ENCODE peak calls at places on chromosomes 3 and 15, in four cellular contexts. Q is HepG2, Z is GM12878, P is H1. N is an unnamed sample.

GRCh38 chr3:50250514-50250913 is 14.5 kb downstream of the GNAI2 start:
- DNase-seq in P (no peak), Q (no peak), Z (no peak), N (no peak)

GRCh38 chr15:83695901-83696425 is 42.0 kb downstream of the ADAMTSL3 start:
- DNase-seq in Z (no peak), P (no peak), Q (no peak), N (no peak)

GRCh38 chr3:179666436-179667035 is 13.7 kb downstream of the USP13 start:
- DNase-seq in Q (no peak), Z (no peak), P (no peak), N (no peak)

GRCh38 chr3:136778865-136779264 is 26.7 kb upstream of the STAG1 start:
- DNase-seq in Z (no peak), P (no peak), Q (no peak), N (no peak)

GRCh38 chr3:181901626-181902025 is 189.9 kb downstream of the SOX2 start:
- DNase-seq in Q (no peak), P (no peak), Z (no peak), N (no peak)

GRCh38 chr3:158471639-158472294 is 99.2 kb upstream of the MLF1 start:
- DNase-seq in Z (no peak), Q (peak; percentile 42), P (no peak), N (no peak)

GRCh38 chr3:57855943-57856342 is 99.8 kb downstream of the SLMAP start:
- DNase-seq in Q (no peak), P (no peak), Z (no peak), N (no peak)

GRCh38 chr3:8416965-8417364 is 84.7 kb upstream of the LMCD1 start:
- DNase-seq in Q (no peak), P (no peak), Z (no peak), N (peak; percentile 46)

GRCh38 chr15:74265046-74265639 is 29.0 kb downstream of the CCDC33 start:
- DNase-seq in Q (peak; percentile 12), Z (no peak), P (peak; percentile 27), N (peak; percentile 61)

GRCh38 chr15:62868507-62868906 is 174.0 kb upstream of the TPM1 start:
- DNase-seq in P (no peak), Z (no peak), Q (no peak), N (no peak)

GRCh38 chr3:147945968-147946519 is 536.9 kb downstream of the ZIC1 start:
- DNase-seq in Q (peak; percentile 24), P (no peak), Z (peak; percentile 17), N (no peak)

GRCh38 chr3:138381413-138381901 is 33.1 kb downstream of the MRAS start:
- DNase-seq in Z (no peak), Q (no peak), P (no peak), N (no peak)

GRCh38 chr3:12409625-12410596 is 74.4 kb upstream of the TSEN2 start:
- DNase-seq in Z (no peak), Q (peak; percentile 88), P (no peak), N (no peak)

GRCh38 chr3:114606336-114606735 is 312.5 kb downstream of the TIGIT start:
- DNase-seq in Q (no peak), P (no peak), Z (no peak), N (no peak)

GRCh38 chr3:193742628-193743027 is 149.6 kb downstream of the OPA1 start:
- DNase-seq in Z (peak; percentile 40), Q (no peak), P (no peak), N (no peak)

GRCh38 chr3:40623567-40623966 is 98.8 kb downstream of the ZNF621 start:
- DNase-seq in P (no peak), Z (peak; percentile 63), Q (no peak), N (peak; percentile 51)

GRCh38 chr15:74022706-74023470 is 28.4 kb downstream of the PML start:
- DNase-seq in Z (no peak), Q (no peak), P (no peak), N (no peak)

GRCh38 chr15:92715753-92716152 is 60.2 kb upstream of the FAM174B start:
- DNase-seq in Z (no peak), P (no peak), Q (no peak), N (no peak)

GRCh38 chr3:170154569-170155143 is 26.9 kb downstream of the PHC3 start:
- DNase-seq in Z (peak; percentile 56), P (no peak), Q (no peak), N (no peak)

GRCh38 chr15:62060896-62061280 is 641 bp upstream of the VPS13C start:
- DNase-seq in P (no peak), Z (no peak), Q (no peak), N (no peak)

GRCh38 chr15:90367578-90367977 is 15.5 kb downstream of the ZNF774 start:
- DNase-seq in P (no peak), Q (no peak), Z (no peak), N (no peak)

GRCh38 chr15:70095387-70096214 is 2.1 kb downstream of the TLE3 start:
- DNase-seq in Q (no peak), P (no peak), Z (no peak), N (peak; percentile 57)

GRCh38 chr3:135667061-135667460 is 298.5 kb upstream of the PPP2R3A start:
- DNase-seq in Z (no peak), Q (no peak), P (no peak), N (no peak)
- TF ChIP-seq RFX5 in Z (no peak), Q (no peak), P (no peak), N (no peak)

GRCh38 chr3:99699841-99700240 is 61.4 kb downstream of the COL8A1 start:
- DNase-seq in P (no peak), Q (no peak), Z (no peak), N (no peak)

GRCh38 chr3:99697250-99697649 is 58.9 kb downstream of the COL8A1 start:
- DNase-seq in Q (no peak), Z (no peak), P (no peak), N (no peak)

GRCh38 chr3:99703535-99703934 is 65.1 kb downstream of the COL8A1 start:
- DNase-seq in Q (no peak), Z (no peak), P (no peak), N (no peak)

GRCh38 chr3:99702953-99703352 is 64.6 kb downstream of the COL8A1 start:
- DNase-seq in P (no peak), Q (no peak), Z (no peak), N (no peak)

GRCh38 chr3:99700637-99701268 is 62.4 kb downstream of the COL8A1 start:
- DNase-seq in P (no peak), Z (no peak), Q (peak; percentile 8), N (no peak)
- TF ChIP-seq SRF in P (no peak), Z (no peak), Q (no peak), N (no peak)

GRCh38 chr3:98766924-98767323 is 3.8 kb downstream of the ST3GAL6 start:
- DNase-seq in P (no peak), Z (no peak), Q (no peak), N (no peak)

GRCh38 chr3:98765721-98766120 is 2.6 kb downstream of the ST3GAL6 start:
- DNase-seq in P (no peak), Z (no peak), Q (no peak), N (no peak)

GRCh38 chr3:98763076-98763475 is at the start of gene ST3GAL6:
- DNase-seq in Z (no peak), P (no peak), Q (no peak), N (no peak)

GRCh38 chr3:98763814-98764691 is 913 bp downstream of the ST3GAL6 start:
- DNase-seq in Z (no peak), P (no peak), Q (no peak), N (no peak)

DNA sequence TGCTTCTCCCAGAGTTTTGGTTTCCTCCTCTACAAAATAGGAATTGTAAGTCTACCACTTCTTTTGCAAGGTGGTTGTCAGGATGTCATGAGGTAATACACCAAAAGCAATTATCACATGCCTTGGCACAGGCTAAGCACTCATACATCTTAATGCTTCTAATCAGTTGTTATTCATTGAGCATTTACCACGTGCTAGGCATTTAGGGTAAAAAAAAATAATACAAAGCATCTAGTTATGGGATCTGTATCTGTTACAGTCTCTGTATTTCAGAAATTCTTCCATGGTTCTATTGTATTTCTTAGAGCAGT is 1.5 kb downstream of the ST3GAL6 start:
- DNase-seq in Q (no peak), Z (no peak), P (no peak), N (no peak)
- TF ChIP-seq RFX5 in Q (no peak), Z (no peak), P (no peak), N (no peak)

DNA sequence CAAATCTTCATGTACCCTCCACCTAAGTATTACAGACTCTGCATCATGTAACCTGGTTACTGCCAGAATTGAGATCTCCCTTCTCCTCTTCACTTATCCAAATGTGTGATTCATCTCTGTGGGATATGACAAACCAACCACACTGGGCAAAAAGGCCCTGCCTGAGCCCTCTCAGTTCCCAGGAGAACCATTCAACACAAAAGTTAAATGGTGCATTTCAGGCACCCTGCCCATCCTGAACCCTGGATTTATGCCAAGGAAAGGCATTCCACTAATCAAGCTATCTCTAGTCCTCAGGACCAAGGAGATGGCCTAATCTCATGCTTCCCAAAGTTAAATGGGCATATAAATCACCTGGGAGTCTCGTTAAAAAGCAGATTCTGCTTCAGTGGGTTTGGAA is 108.5 kb downstream of the TNIK start:
- DNase-seq in Q (no peak), Z (no peak), P (no peak), N (no peak)
- TF ChIP-seq SRF in Q (no peak), Z (no peak), P (no peak), N (no peak)

DNA sequence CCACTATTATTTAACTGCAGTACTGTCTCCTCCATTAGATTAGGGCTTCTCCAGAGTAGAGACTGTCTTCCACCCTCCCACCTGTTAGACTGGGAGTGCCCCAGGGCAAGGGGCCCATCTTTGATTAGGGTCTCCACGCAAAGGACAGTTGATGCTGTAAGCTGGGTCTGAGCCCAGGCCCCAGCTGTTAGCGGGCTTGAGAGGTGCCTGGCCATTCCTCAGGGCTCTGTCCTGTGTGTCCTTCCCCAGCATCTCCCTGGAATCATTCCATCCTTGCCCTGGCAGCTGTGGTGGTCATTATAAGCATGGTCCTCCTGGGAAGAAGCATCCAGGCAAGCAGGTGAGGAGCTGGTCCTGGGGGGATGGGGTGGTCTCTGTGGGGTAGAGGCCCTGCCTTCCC is 6.1 kb downstream of the SLC51B start:
- DNase-seq in P (no peak), Q (no peak), Z (no peak), N (no peak)
- TF ChIP-seq RFX5 in P (no peak), Q (no peak), Z (no peak), N (no peak)

DNA sequence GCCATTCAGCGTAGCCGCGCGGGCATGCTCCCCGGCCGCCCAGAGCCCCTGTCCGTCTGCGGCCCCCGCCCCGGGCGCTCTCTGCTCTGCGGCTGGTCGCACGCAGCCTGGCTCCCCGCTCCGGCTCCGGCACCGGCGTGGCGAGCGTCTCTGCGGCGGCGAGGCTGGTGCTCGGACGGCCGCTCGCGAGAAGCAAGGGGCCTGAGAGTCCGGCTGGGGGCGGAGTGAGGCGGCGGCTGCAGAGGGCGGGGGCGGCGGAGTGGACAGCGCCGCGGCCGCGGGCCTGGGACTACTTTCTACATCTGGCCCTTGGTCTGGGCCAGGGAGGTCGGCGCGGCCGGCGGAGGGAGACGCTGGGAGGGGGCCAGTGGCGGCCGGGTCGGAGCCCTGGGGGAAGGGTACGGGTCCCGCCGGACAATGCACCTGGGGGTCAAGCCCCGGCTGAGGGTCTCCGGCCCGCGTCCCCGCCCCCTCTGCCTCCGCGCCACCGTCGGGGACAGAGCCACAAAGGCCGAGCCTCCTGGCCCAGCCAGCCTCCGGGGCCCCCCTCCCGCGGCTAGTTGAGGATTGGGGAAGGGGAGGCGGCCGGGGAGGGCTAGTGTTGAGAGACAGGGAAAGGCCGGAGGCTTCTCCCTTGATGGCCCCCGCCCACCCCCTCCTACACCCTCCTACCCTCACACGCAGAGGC is at the start of gene PRTG:
- DNase-seq in Q (peak; percentile 72), P (no peak), Z (no peak), N (peak; percentile 45)
- TF ChIP-seq SRF in Q (no peak), P (no peak), Z (no peak), N (no peak)